ENCODE peak calls at places on chromosome 1, in five cellular contexts. Z is tibial nerve; A is endothelial cell of umbilical vein; B is fibroblast of lung; I is CD4-positive, alpha-beta T cell. F is an unnamed sample.

GRCh38 chr1:11471473-11471872 is 7.5 kb upstream of the DISP3 start:
- DNase-seq in A (no peak), Z (no peak), B (no peak), I (no peak), F (no peak)

GRCh38 chr1:53346814-53347176 is 18.9 kb upstream of the LRP8 start:
- DNase-seq in Z (no peak), I (no peak), A (no peak), B (no peak), F (no peak)

GRCh38 chr1:210098376-210098775 is 134.2 kb upstream of the SERTAD4 start:
- DNase-seq in Z (no peak), I (no peak), B (peak; percentile 27), A (no peak), F (no peak)

GRCh38 chr1:59110287-59110686 is 186.6 kb upstream of the FGGY start:
- DNase-seq in A (no peak), B (no peak), Z (no peak), I (no peak), F (no peak)

GRCh38 chr1:8902765-8903164 is 24.3 kb upstream of the ENO1 start:
- DNase-seq in I (no peak), B (peak; percentile 63), Z (no peak), A (no peak), F (no peak)

GRCh38 chr1:16967095-16967567 is 13.3 kb downstream of the MFAP2 start:
- DNase-seq in I (no peak), A (peak; percentile 89), B (peak; percentile 93), Z (no peak), F (peak; percentile 60)

GRCh38 chr1:4781646-4782045 is 127.2 kb downstream of the AJAP1 start:
- DNase-seq in Z (no peak), I (no peak), A (no peak), B (no peak), F (no peak)

GRCh38 chr1:156692958-156693857 is 12.2 kb downstream of the CRABP2 start:
- DNase-seq in I (no peak), B (no peak), A (no peak), Z (no peak), F (no peak)

GRCh38 chr1:203320546-203321272 is 15.4 kb downstream of the BTG2 start:
- DNase-seq in Z (no peak), A (peak; percentile 94), B (peak; percentile 67), I (peak; percentile 79), F (no peak)

GRCh38 chr1:39105841-39106765 is 80.0 kb downstream of the NDUFS5 start:
- DNase-seq in B (peak; percentile 53), I (no peak), A (peak; percentile 76), Z (no peak), F (peak; percentile 59)

GRCh38 chr1:246428542-246429308 is 78.4 kb downstream of the SMYD3 start:
- DNase-seq in Z (no peak), A (no peak), B (peak; percentile 99), I (no peak), F (no peak)

GRCh38 chr1:230867903-230868735 is at the start of gene C1orf198:
- DNase-seq in A (peak; percentile 60), I (peak; percentile 69), Z (peak; percentile 64), B (no peak), F (peak; percentile 75)

DNA sequence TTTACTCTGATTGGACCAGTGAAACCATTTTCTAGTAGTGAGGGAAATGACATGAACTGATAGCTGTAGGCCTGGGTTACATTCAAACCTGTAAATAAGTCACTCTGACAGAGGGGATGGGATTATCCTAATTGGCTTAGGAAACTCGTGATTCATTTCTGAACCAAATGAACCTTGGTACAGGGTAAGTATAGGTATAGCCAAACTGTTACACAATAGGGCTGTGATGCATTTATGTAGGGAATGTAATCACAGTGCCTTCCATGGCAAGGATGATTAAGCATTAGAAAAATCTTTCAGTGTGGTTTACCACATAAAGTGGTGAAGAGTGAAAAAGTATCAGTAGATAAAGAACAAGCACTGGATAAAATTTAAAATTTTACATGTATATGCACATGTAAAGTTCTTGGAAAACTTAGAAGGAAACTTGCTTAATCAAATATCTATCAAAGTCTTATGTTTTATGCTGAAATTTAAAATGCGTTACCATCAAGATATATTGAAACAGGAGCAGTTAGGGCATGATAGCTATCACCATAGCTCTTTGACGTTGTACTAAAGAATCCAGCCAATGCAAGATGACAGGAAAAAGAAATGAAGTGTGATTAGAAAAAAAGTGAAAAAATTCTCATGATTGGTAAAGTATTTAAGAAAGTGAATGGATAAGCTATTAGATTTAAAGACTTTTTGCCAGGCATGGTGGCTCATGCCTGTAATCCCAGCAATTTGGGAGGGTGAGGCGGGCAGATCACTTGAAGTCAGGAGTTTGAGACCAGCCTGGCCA is 63.0 kb downstream of the RABGAP1L start:
- DNase-seq in I (no peak), B (peak; percentile 91), Z (no peak), A (no peak), F (no peak)
- H3K27ac ChIP-seq in I (no peak overlapping the region), B (no peak overlapping the region), Z (no peak overlapping the region), A (no peak overlapping the region), F (no peak overlapping the region)

GRCh38 chr1:18630511-18631495 is at the start of gene PAX7:
- DNase-seq in Z (no peak), A (no peak), I (no peak), B (no peak), F (no peak)
- H3K27ac ChIP-seq in Z (no peak within 1 kb of the TSS), A (no peak within 1 kb of the TSS), I (no peak within 1 kb of the TSS), B (no peak within 1 kb of the TSS), F (no peak within 1 kb of the TSS)

DNA sequence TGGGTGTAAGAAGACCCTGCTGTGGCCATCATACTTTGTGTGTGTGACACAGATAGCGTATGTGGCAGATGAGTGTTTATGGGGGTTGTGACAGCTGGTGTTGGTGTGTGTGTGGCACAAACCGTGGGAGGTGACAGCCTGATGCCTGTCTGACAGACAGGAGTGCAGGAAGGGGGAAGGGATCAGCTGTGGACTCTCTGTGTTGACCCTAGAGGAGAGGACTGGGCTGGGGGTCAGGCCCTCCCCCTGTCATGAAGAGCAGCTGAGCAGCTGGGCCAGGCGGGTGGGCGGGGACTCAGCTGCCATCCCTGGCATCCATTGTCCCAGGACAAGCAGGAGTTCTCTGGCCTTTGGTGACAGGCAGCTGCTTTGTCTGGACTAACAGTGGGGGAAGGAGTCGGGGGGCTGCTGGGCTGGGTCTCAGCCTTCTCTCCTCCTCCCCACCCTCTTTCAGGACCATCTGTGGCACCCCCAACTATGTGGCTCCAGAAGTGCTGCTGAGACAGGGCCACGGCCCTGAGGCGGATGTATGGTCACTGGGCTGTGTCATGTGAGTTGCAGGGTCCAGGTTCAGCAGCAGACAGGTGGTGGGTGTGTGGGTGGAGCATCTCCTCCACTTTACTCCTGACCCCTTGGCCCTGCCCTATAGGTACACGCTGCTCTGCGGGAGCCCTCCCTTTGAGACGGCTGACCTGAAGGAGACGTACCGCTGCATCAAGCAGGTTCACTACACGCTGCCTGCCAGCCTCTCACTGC is 2.3 kb downstream of the PLK3 start:
- DNase-seq in B (no peak), I (no peak), A (no peak), Z (no peak), F (no peak)
- H3K27ac ChIP-seq in B (peak overlapping the region; percentile 81), I (peak overlapping the region; percentile 72), A (peak overlapping the region; percentile 12), Z (peak overlapping the region; percentile 98), F (peak overlapping the region; percentile 100)

DNA sequence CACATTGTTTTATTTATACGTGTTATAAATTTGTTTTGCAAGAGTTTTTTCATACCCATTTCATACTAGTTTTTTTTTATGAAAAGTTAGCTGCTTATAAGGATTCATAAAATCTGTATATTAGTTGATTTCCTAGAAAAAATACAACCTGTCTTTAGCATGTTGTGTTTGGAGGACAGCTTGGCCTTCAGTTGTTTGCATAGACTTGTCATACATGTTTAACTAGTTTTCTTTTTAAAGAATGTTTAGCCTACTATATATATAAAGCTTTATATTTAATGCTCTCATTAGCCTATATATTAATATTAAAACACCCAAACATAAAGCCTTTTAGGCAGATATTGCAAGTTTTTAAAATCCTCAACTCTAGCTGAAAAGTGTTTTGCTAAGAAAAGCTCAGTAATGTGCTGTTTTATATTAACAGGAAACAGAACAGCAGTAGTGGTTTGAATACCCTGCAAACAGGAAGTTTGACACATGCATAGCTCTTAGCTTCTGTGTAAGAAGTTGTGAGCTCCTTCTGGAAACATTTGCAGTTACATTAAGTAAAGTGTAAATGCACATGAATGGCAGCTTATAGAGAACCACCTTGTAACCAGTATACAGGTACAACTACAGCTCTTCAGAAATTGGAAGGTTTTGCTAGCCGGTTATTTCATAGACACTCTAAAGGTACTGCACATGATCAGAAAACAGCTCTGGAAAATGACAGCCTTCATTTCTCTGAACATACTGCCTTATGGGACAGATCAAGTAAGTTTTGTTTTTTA is at the start of gene PRKACB:
- DNase-seq in Z (no peak), I (no peak), A (peak; percentile 87), B (peak; percentile 56), F (no peak)
- H3K27ac ChIP-seq in Z (peak within 1 kb of the TSS; percentile 59), I (peak within 1 kb of the TSS; percentile 49), A (peak within 1 kb of the TSS; percentile 95), B (no peak within 1 kb of the TSS), F (no peak within 1 kb of the TSS)

GRCh38 chr1:99970713-99971255 is 988 bp downstream of the SLC35A3 start:
- DNase-seq in B (no peak), I (no peak), Z (no peak), A (no peak), F (no peak)
- H3K27ac ChIP-seq in B (peak overlapping the region; percentile 80), I (peak overlapping the region; percentile 71), Z (peak overlapping the region; percentile 86), A (peak overlapping the region; percentile 25), F (peak overlapping the region; percentile 84)

DNA sequence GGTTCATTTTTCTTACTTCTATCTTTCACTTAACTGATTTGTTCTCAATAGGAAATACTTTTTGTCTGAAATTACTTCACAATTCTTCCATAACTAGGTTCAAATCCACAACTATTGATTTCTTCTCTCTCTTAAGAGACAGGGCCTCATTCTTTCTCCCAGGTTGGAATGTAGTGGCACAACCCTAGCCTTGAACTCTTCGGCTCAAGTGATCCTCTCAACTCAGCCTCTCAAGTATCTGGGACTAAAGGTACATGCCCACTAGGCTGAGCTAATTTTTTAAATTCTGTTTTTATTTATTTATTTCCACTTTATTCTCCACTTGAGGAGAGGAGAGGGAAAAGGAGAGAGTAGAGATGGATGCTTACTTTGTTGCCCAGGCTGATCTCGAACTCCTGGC is 370.4 kb upstream of the PLXNA2 start:
- DNase-seq in A (no peak), B (no peak), I (no peak), Z (no peak), F (no peak)
- H3K27ac ChIP-seq in A (no peak overlapping the region), B (no peak overlapping the region), I (no peak overlapping the region), Z (no peak overlapping the region), F (no peak overlapping the region)

DNA sequence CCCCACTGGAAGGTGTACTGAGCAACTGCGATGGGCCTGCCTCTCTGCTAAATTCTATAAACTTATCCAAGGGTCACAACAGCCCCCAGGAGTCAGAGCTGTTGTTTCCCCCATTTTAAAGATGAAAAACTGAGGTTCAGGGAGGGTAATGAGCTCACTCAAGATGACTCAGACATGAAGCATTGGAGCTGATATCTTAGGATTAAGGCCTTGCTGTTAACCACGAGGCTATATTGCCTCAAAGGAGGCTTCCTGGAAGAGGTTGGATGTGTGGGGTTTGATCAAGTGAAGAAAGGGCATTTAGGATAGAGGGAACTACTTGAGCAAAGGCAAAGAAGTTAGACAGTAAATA is 6.7 kb downstream of the LDLRAP1 start:
- DNase-seq in Z (no peak), B (peak; percentile 58), I (no peak), A (peak; percentile 26), F (no peak)
- H3K27ac ChIP-seq in Z (peak overlapping the region; percentile 55), B (no peak overlapping the region), I (peak overlapping the region; percentile 59), A (peak overlapping the region; percentile 2), F (peak overlapping the region; percentile 87)

F was measured in heart right ventricle.